ENCODE peak calls at places on chromosomes 6 and 20, in four cellular contexts. One of them, this sample, is unnamed.

GRCh38 chr6:160972111-160972510 is 19.5 kb upstream of the MAP3K4 start:
- DNase-seq in GF-D8: no peak
- DNase-seq in A549: no peak
- DNase-seq in transverse colon: no peak
- DNase-seq in this sample: no peak

GRCh38 chr6:66396549-66396948 is 689.5 kb upstream of the EYS start:
- DNase-seq in GF-D8: no peak
- DNase-seq in A549: no peak
- DNase-seq in transverse colon: no peak
- DNase-seq in this sample: no peak

GRCh38 chr20:37383229-37383989 is 37.5 kb downstream of the SRC start:
- DNase-seq in GF-D8: no peak
- DNase-seq in A549: peak
- DNase-seq in transverse colon: no peak
- DNase-seq in this sample: no peak

GRCh38 chr6:53765270-53765669 is 29.5 kb upstream of the LRRC1 start:
- DNase-seq in GF-D8: no peak
- DNase-seq in A549: peak
- DNase-seq in transverse colon: no peak
- DNase-seq in this sample: no peak

GRCh38 chr6:139623382-139623781 is 248.9 kb upstream of the CITED2 start:
- DNase-seq in GF-D8: no peak
- DNase-seq in A549: no peak
- DNase-seq in transverse colon: no peak
- DNase-seq in this sample: no peak

GRCh38 chr20:56443654-56444540 is 24.5 kb upstream of the RTF2 start:
- DNase-seq in GF-D8: no peak
- DNase-seq in A549: no peak
- DNase-seq in transverse colon: no peak
- DNase-seq in this sample: no peak

GRCh38 chr20:8067082-8067481 is 47.5 kb upstream of the TMX4 start:
- DNase-seq in GF-D8: no peak
- DNase-seq in A549: no peak
- DNase-seq in transverse colon: no peak
- DNase-seq in this sample: no peak

GRCh38 chr6:121093928-121094327 is 240.4 kb downstream of the TBC1D32 start:
- DNase-seq in GF-D8: no peak
- DNase-seq in A549: no peak
- DNase-seq in transverse colon: no peak
- DNase-seq in this sample: no peak

GRCh38 chr20:36384022-36384619 is 78.0 kb downstream of the DLGAP4 start:
- DNase-seq in GF-D8: no peak
- DNase-seq in A549: peak
- DNase-seq in transverse colon: no peak
- DNase-seq in this sample: no peak

GRCh38 chr6:4008324-4009047 is 70.5 kb downstream of the FAM217A start:
- DNase-seq in GF-D8: peak
- DNase-seq in A549: peak
- DNase-seq in transverse colon: no peak
- DNase-seq in this sample: peak

GRCh38 chr6:1312193-1312443 is 220 bp downstream of the FOXQ1 start:
- DNase-seq in GF-D8: no peak
- DNase-seq in A549: no peak
- DNase-seq in transverse colon: no peak
- DNase-seq in this sample: no peak

GRCh38 chr6:26216015-26216885 is 129.0 kb downstream of the HFE start:
- DNase-seq in GF-D8: peak
- DNase-seq in A549: no peak
- DNase-seq in transverse colon: peak
- DNase-seq in this sample: peak